ENCODE peak calls at places on chromosomes 12 and 14, in ten cellular contexts. P is psoas muscle, A is SK-N-SH, T is mucosa of descending colon, N is HCT116, M is heart left ventricle, V is DND-41, B is A673, Z is cardiac muscle cell, H is colonic mucosa. R is an unnamed sample. For H3K4me1, the result is how much of the 10 kb centered on the place peaks cover.

GRCh38 chr14:92122761-92123160 is 992 bp downstream of the CPSF2 start:
- DNase-seq in M (no peak), A (no peak), V (no peak), P (no peak), B (no peak), H (no peak), T (no peak), N (no peak), Z (no peak), R (no peak)

GRCh38 chr14:33567003-33567735 is 383.7 kb downstream of the EGLN3 start:
- DNase-seq in V (no peak), M (no peak), Z (no peak), T (no peak), B (peak), P (no peak), H (no peak), A (no peak), N (no peak), R (no peak)

GRCh38 chr14:89516173-89516572 is 99.1 kb upstream of the FOXN3 start:
- DNase-seq in B (no peak), P (no peak), T (no peak), H (no peak), M (no peak), A (no peak), Z (no peak), N (no peak), V (no peak), R (no peak)

GRCh38 chr12:79374543-79374942 is 316.2 kb downstream of the PAWR start:
- DNase-seq in P (no peak), T (no peak), Z (no peak), H (no peak), B (no peak), A (no peak), M (no peak), V (no peak), N (no peak), R (no peak)

GRCh38 chr12:122437656-122438121 is 15.2 kb upstream of the CLIP1 start:
- DNase-seq in M (peak), V (no peak), N (no peak), T (peak), A (no peak), H (peak), Z (no peak), B (peak), P (peak), R (no peak)

GRCh38 chr12:29769162-29769820 is 14.5 kb downstream of the TMTC1 start:
- DNase-seq in Z (no peak), N (no peak), V (no peak), H (no peak), P (no peak), A (no peak), T (peak), B (no peak), M (no peak), R (no peak)

GRCh38 chr12:131425468-131425867 is 285.4 kb upstream of the SFSWAP start:
- DNase-seq in H (no peak), M (no peak), N (no peak), P (no peak), Z (no peak), V (no peak), T (no peak), B (no peak), A (no peak), R (no peak)

GRCh38 chr12:116143883-116144266 is 133.6 kb downstream of the MED13L start:
- DNase-seq in A (no peak), T (no peak), Z (peak), B (peak), V (no peak), P (no peak), H (no peak), M (no peak), N (no peak), R (peak)

GRCh38 chr12:5476356-5476755 is 44.4 kb downstream of the NTF3 start:
- DNase-seq in Z (no peak), V (no peak), P (no peak), H (no peak), A (no peak), M (no peak), N (no peak), B (no peak), T (no peak), R (no peak)

GRCh38 chr12:5479761-5480160 is 47.9 kb downstream of the NTF3 start:
- DNase-seq in A (no peak), P (no peak), Z (no peak), B (no peak), V (no peak), M (no peak), N (no peak), H (no peak), T (no peak), R (peak)

GRCh38 chr12:5480218-5480952 is 48.5 kb downstream of the NTF3 start:
- DNase-seq in B (no peak), M (no peak), A (no peak), N (no peak), T (no peak), P (no peak), Z (peak), V (no peak), H (no peak), R (peak)

GRCh38 chr12:5480953-5481300 is 49.0 kb downstream of the NTF3 start:
- DNase-seq in B (no peak), V (no peak), Z (peak), H (no peak), P (no peak), M (no peak), T (no peak), A (no peak), N (no peak), R (peak)

GRCh38 chr12:5478081-5478706 is 46.3 kb downstream of the NTF3 start:
- DNase-seq in B (no peak), N (no peak), A (no peak), H (no peak), Z (no peak), T (no peak), P (no peak), V (no peak), M (no peak), R (no peak)
- TF ChIP-seq CTCF in B (no peak), N (no peak), A (no peak), H (no peak), Z (no peak), T (no peak), P (no peak), V (no peak), M (no peak), R (no peak)

GRCh38 chr12:86015026-86015425 is 140.9 kb downstream of the NTS start:
- DNase-seq in Z (no peak), T (no peak), B (no peak), N (no peak), P (no peak), M (no peak), A (no peak), V (no peak), H (no peak), R (no peak)

GRCh38 chr12:86018361-86018760 is 144.3 kb downstream of the NTS start:
- DNase-seq in T (no peak), B (no peak), P (no peak), A (no peak), V (no peak), M (no peak), N (no peak), Z (no peak), H (no peak), R (no peak)
- H3K4me1 ChIP-seq in T (under half), B (under half), P (under half), A (under half), V (under half), M (under half), N (under half), Z (under half), H (under half), R (under half)

DNA sequence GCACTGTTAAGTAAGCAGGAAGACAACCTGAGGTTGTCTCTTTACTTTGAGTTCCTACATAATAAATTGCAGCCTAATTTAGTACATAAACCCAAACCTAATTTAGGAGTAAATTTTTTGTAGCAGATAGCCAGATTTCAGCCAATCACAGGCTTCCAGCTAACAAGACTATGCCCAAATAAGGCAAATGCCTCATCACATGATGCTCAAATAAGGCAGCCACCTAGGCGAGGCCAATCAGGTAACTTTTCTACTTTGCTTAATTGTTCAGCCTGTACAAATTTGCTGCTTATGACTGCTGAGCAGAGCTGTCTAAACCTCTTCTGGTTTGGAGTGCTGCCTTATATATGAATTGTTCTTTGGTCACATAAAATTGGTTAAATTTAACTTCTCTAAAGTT is 1118.7 kb upstream of the TMEM132C start:
- DNase-seq in V (no peak), B (no peak), P (no peak), A (no peak), T (no peak), M (no peak), Z (no peak), N (no peak), H (no peak), R (peak)
- H3K4me3 ChIP-seq in V (no peak), B (no peak), P (no peak), A (no peak), T (no peak), M (no peak), Z (no peak), N (no peak), H (no peak), R (no peak)

DNA sequence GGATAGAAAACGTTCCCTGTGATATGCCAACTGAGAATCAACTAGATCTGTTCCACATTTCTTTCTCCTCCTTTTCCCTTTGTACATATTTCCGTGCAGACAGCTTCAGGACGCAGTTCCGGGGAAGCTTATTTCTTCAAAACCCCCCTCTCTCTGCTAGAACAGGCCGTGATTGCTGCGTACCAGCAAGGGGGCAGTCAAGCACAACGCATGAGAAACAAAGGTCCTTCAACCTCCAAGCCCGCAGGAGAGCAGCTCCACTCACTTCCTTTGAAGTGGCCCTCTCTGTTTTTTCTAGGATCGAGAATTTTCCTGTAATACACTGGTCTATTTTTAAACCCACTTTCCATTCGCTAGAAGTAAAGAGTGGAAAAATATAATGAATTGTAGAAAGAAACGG is 80.8 kb downstream of the ZNF664 start:
- DNase-seq in P (peak), T (peak), V (no peak), A (peak), M (peak), B (peak), H (no peak), N (peak), Z (peak), R (peak)
- TF ChIP-seq CTCF in P (peak), T (peak), V (peak), A (peak), M (peak), B (peak), H (peak), N (peak), Z (peak), R (peak)

GRCh38 chr14:50002926-50003212 is 110.0 kb downstream of the ARF6 start:
- DNase-seq in Z (no peak), A (no peak), N (no peak), P (no peak), H (no peak), V (no peak), T (no peak), M (no peak), B (no peak), R (no peak)

GRCh38 chr14:49999826-50000214 is 106.9 kb downstream of the ARF6 start:
- DNase-seq in T (no peak), A (no peak), V (no peak), P (no peak), M (no peak), N (no peak), B (no peak), Z (no peak), H (no peak), R (peak)

GRCh38 chr14:50001999-50002925 is 109.4 kb downstream of the ARF6 start:
- DNase-seq in M (no peak), Z (no peak), V (peak), T (peak), P (peak), B (no peak), N (no peak), H (peak), A (no peak), R (peak)

GRCh38 chr14:50000215-50001145 is 107.6 kb downstream of the ARF6 start:
- DNase-seq in A (peak), N (peak), M (peak), Z (peak), T (peak), B (peak), H (peak), P (peak), V (peak), R (peak)

DNA sequence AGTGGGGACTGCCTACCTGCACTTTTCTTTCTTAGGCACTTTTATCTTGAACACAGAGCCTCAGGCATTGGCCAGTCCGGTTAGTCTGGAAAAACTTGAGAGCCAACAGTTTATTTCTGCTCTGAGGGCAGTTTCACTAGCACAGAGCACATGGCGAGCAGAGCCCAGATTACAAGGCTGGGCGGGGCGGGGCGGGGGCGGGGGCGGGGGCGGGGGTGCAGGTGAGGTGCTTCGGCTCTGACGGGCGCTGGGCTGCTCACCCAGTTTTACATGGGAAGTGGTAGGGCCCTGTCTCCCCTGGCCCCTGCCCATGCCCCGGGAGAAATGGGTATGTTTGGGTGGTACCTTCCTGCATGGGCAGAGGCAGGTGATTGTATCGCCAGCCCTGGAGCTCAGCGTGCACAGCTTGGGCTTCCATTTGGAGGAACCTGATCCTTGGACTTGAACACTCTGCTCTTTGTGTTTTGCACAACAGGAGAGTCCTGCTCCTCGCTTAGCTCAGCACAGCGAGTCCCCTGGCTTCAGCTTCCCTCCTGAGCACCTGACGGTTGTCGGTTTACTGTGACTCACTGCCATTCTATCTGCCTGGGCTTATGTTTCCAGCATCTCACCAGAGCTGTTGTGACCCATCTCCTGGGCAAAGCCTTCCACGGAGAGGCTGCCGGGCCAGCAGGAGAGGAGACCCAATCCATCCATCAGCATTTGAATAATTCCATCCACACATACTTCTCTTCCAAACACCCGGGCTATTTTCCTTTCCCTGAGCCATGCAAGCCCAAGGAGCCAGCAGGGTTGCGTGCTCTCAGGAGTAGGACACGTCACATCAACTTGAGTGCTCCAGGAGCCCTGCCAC is 108.5 kb downstream of the ARF6 start:
- DNase-seq in M (no peak), A (no peak), V (peak), B (no peak), H (peak), Z (no peak), N (peak), P (peak), T (peak), R (peak)
- H3K4me1 ChIP-seq in M (under half), A (under half), V (under half), B (under half), H (under half), Z (under half), N (half or more), P (half or more), T (half or more), R (under half)

GRCh38 chr14:103727313-103728000 is 11.8 kb downstream of the ZFYVE21 start:
- DNase-seq in H (peak), N (no peak), B (no peak), V (no peak), A (no peak), Z (no peak), P (peak), T (peak), M (no peak), R (no peak)

GRCh38 chr14:103729496-103730448 is 14.2 kb downstream of the ZFYVE21 start:
- DNase-seq in H (no peak), Z (no peak), N (no peak), V (no peak), B (no peak), A (no peak), P (peak), M (no peak), T (no peak), R (no peak)

GRCh38 chr14:103730490-103731035 is 15.0 kb downstream of the ZFYVE21 start:
- DNase-seq in T (no peak), H (no peak), N (no peak), V (no peak), Z (no peak), A (peak), B (no peak), M (peak), P (peak), R (no peak)

GRCh38 chr14:103728141-103728540 is 12.5 kb downstream of the ZFYVE21 start:
- DNase-seq in M (no peak), Z (no peak), A (no peak), T (no peak), H (no peak), B (no peak), V (no peak), P (peak), N (no peak), R (no peak)

DNA sequence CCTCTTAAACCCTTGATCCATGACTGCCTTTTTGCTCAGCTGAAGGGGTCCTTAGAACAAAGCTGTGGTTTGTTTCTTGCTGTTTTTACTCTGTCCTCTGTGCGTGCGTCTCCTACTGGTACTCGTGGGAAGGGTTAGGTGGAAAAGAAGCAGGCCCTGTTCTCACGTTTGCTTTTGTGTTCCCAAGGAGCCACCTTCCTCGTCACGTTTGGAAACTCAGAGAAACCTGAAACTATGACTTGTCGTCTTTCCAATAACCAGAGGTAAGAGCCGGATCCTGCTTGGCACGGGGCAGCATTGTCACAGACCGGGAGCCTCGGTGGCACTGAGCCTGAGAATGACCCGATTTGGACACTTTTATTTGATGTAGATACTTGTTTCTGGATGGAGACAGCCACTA is 13.1 kb downstream of the ZFYVE21 start:
- DNase-seq in M (no peak), B (no peak), V (no peak), A (no peak), T (no peak), Z (no peak), H (no peak), N (no peak), P (peak), R (no peak)
- H3K4me3 ChIP-seq in M (no peak), B (no peak), V (no peak), A (no peak), T (no peak), Z (no peak), H (no peak), N (no peak), P (no peak), R (no peak)

GRCh38 chr14:101557321-101557695 is 4.0 kb upstream of the DIO3 start:
- DNase-seq in M (no peak), Z (no peak), H (no peak), P (peak), V (no peak), T (no peak), N (no peak), A (peak), B (no peak), R (no peak)

GRCh38 chr14:101558739-101559240 is 2.5 kb upstream of the DIO3 start:
- DNase-seq in B (no peak), Z (no peak), T (no peak), P (peak), N (no peak), H (no peak), V (no peak), A (peak), M (no peak), R (no peak)

GRCh38 chr14:101559250-101559623 is 2.1 kb upstream of the DIO3 start:
- DNase-seq in H (no peak), P (no peak), B (no peak), N (no peak), T (no peak), M (no peak), Z (no peak), V (no peak), A (peak), R (no peak)

GRCh38 chr14:101556566-101557320 is 4.6 kb upstream of the DIO3 start:
- DNase-seq in A (peak), H (no peak), Z (no peak), N (no peak), T (no peak), P (peak), V (no peak), B (no peak), M (no peak), R (no peak)

DNA sequence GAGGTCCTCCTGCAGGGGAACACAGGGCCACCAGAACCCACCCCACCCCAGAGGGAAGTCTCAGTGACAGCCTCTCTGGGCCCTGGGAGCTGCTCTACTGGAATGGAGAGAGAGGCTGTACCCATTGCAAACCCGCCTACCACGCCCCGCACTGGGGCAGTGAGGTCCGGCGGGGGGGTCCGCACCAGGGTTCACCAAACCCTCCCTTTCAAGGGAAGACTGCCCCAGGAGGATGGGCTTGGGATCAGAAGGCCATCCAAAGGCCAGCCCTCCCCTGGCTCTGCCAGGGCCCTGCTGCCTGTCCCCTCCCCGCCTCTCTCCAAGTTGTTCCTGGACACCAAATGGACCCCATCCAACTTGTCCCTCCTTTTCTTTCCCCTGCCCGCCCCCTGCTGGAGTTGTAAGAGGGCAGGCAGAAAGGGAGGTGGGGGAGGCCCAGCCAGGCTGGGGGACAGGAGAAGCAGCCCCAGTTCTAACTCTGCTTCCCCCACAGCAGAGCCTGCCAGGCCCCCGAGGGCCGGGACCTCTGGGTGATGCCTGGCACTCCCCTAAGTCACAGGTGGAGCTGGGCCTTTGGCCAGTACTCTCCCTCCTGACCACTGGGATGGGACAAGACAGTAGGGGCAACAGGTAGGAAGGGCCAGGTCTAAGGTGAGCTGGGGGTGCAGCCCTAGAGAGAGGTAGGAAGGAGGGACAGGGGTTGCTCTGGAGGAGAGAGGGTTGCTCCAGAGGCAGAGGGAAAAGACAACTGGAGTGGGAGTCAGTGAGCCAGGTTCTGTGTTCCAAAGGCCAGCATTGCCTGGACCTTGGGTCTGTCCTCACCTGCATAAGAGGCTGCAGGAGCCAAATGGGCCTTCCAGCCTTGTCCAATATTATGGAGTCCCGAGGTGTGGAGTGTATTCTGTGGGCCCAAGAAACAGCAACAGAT is 3.2 kb upstream of the DIO3 start:
- DNase-seq in M (no peak), T (no peak), V (no peak), N (no peak), Z (no peak), A (peak), H (no peak), B (no peak), P (peak), R (peak)
- TF ChIP-seq CTCF in M (no peak), T (no peak), V (peak), N (no peak), Z (peak), A (no peak), H (no peak), B (no peak), P (peak), R (peak)

R was measured in endodermal cell.